ENCODE peak calls at places on chromosomes 12 and 14, in ten cellular contexts. One of them, this sample, is unnamed.

GRCh38 chr14:89435527-89436273 is 18.7 kb upstream of the FOXN3 start:
- DNase-seq in NCI-H187: no peak
- DNase-seq in neural progenitor cell: no peak
- DNase-seq in nephron progenitor cell: no peak
- DNase-seq in effector memory CD4-positive, alpha-beta T cell: no peak
- DNase-seq in left ventricle myocardium inferior: no peak
- DNase-seq in activated CD8-positive, alpha-beta memory T cell treated with anti-CD3 and anti-CD28 coated beads, Interleukin-2, amount 50 U/mL, for 4 hours: no peak
- DNase-seq in COR-L47: no peak
- DNase-seq in AG09309: no peak
- DNase-seq in ELR: no peak
- DNase-seq in this sample: no peak

GRCh38 chr12:64999157-64999425 is 122.0 kb downstream of the WIF1 start:
- DNase-seq in AG09309: no peak
- DNase-seq in nephron progenitor cell: no peak
- DNase-seq in effector memory CD4-positive, alpha-beta T cell: no peak
- DNase-seq in ELR: no peak
- DNase-seq in COR-L47: no peak
- DNase-seq in left ventricle myocardium inferior: no peak
- DNase-seq in activated CD8-positive, alpha-beta memory T cell treated with anti-CD3 and anti-CD28 coated beads, Interleukin-2, amount 50 U/mL, for 4 hours: no peak
- DNase-seq in NCI-H187: no peak
- DNase-seq in neural progenitor cell: no peak
- DNase-seq in this sample: no peak

GRCh38 chr12:124440841-124441381 is 126.5 kb downstream of the NCOR2 start:
- DNase-seq in COR-L47: no peak
- DNase-seq in activated CD8-positive, alpha-beta memory T cell treated with anti-CD3 and anti-CD28 coated beads, Interleukin-2, amount 50 U/mL, for 4 hours: no peak
- DNase-seq in left ventricle myocardium inferior: no peak
- DNase-seq in neural progenitor cell: peak
- DNase-seq in ELR: peak
- DNase-seq in AG09309: no peak
- DNase-seq in NCI-H187: no peak
- DNase-seq in effector memory CD4-positive, alpha-beta T cell: no peak
- DNase-seq in nephron progenitor cell: no peak
- DNase-seq in this sample: no peak

GRCh38 chr12:92431146-92431545 is 271.6 kb upstream of the PLEKHG7 start:
- DNase-seq in left ventricle myocardium inferior: no peak
- DNase-seq in NCI-H187: no peak
- DNase-seq in AG09309: no peak
- DNase-seq in nephron progenitor cell: no peak
- DNase-seq in ELR: no peak
- DNase-seq in COR-L47: no peak
- DNase-seq in activated CD8-positive, alpha-beta memory T cell treated with anti-CD3 and anti-CD28 coated beads, Interleukin-2, amount 50 U/mL, for 4 hours: peak
- DNase-seq in neural progenitor cell: peak
- DNase-seq in effector memory CD4-positive, alpha-beta T cell: no peak
- DNase-seq in this sample: no peak

GRCh38 chr12:67750528-67751183 is 102.1 kb downstream of the DYRK2 start:
- DNase-seq in effector memory CD4-positive, alpha-beta T cell: no peak
- DNase-seq in activated CD8-positive, alpha-beta memory T cell treated with anti-CD3 and anti-CD28 coated beads, Interleukin-2, amount 50 U/mL, for 4 hours: no peak
- DNase-seq in NCI-H187: no peak
- DNase-seq in left ventricle myocardium inferior: no peak
- DNase-seq in COR-L47: no peak
- DNase-seq in nephron progenitor cell: no peak
- DNase-seq in AG09309: no peak
- DNase-seq in ELR: peak
- DNase-seq in neural progenitor cell: no peak
- DNase-seq in this sample: no peak

GRCh38 chr14:100022772-100023451 is 42.3 kb upstream of the EVL start:
- DNase-seq in NCI-H187: peak
- DNase-seq in effector memory CD4-positive, alpha-beta T cell: no peak
- DNase-seq in nephron progenitor cell: peak
- DNase-seq in activated CD8-positive, alpha-beta memory T cell treated with anti-CD3 and anti-CD28 coated beads, Interleukin-2, amount 50 U/mL, for 4 hours: no peak
- DNase-seq in left ventricle myocardium inferior: peak
- DNase-seq in ELR: no peak
- DNase-seq in AG09309: peak
- DNase-seq in COR-L47: no peak
- DNase-seq in neural progenitor cell: no peak
- DNase-seq in this sample: no peak

GRCh38 chr12:59283012-59283411 is 312.8 kb upstream of the SLC16A7 start:
- DNase-seq in effector memory CD4-positive, alpha-beta T cell: no peak
- DNase-seq in NCI-H187: no peak
- DNase-seq in neural progenitor cell: peak
- DNase-seq in COR-L47: no peak
- DNase-seq in nephron progenitor cell: no peak
- DNase-seq in left ventricle myocardium inferior: no peak
- DNase-seq in activated CD8-positive, alpha-beta memory T cell treated with anti-CD3 and anti-CD28 coated beads, Interleukin-2, amount 50 U/mL, for 4 hours: no peak
- DNase-seq in AG09309: no peak
- DNase-seq in ELR: no peak
- DNase-seq in this sample: no peak

GRCh38 chr12:32895688-32896437 is 714 bp downstream of the PKP2 start:
- DNase-seq in ELR: no peak
- DNase-seq in effector memory CD4-positive, alpha-beta T cell: no peak
- DNase-seq in neural progenitor cell: peak
- DNase-seq in NCI-H187: no peak
- DNase-seq in nephron progenitor cell: peak
- DNase-seq in left ventricle myocardium inferior: peak
- DNase-seq in activated CD8-positive, alpha-beta memory T cell treated with anti-CD3 and anti-CD28 coated beads, Interleukin-2, amount 50 U/mL, for 4 hours: no peak
- DNase-seq in AG09309: no peak
- DNase-seq in COR-L47: peak
- DNase-seq in this sample: no peak

GRCh38 chr12:11228268-11228879 is 41.1 kb downstream of the PRB3 start:
- DNase-seq in effector memory CD4-positive, alpha-beta T cell: no peak
- DNase-seq in nephron progenitor cell: peak
- DNase-seq in AG09309: no peak
- DNase-seq in ELR: peak
- DNase-seq in COR-L47: no peak
- DNase-seq in activated CD8-positive, alpha-beta memory T cell treated with anti-CD3 and anti-CD28 coated beads, Interleukin-2, amount 50 U/mL, for 4 hours: no peak
- DNase-seq in neural progenitor cell: peak
- DNase-seq in NCI-H187: no peak
- DNase-seq in left ventricle myocardium inferior: no peak
- DNase-seq in this sample: peak

GRCh38 chr12:53251477-53252348 is 16.4 kb upstream of the ESPL1 start:
- DNase-seq in AG09309: no peak
- DNase-seq in neural progenitor cell: peak
- DNase-seq in nephron progenitor cell: peak
- DNase-seq in left ventricle myocardium inferior: peak
- DNase-seq in activated CD8-positive, alpha-beta memory T cell treated with anti-CD3 and anti-CD28 coated beads, Interleukin-2, amount 50 U/mL, for 4 hours: peak
- DNase-seq in effector memory CD4-positive, alpha-beta T cell: peak
- DNase-seq in NCI-H187: peak
- DNase-seq in COR-L47: peak
- DNase-seq in ELR: peak
- DNase-seq in this sample: peak

GRCh38 chr12:16526693-16527092 is 79.3 kb downstream of the LMO3 start:
- DNase-seq in NCI-H187: no peak
- DNase-seq in nephron progenitor cell: no peak
- DNase-seq in AG09309: no peak
- DNase-seq in ELR: no peak
- DNase-seq in left ventricle myocardium inferior: no peak
- DNase-seq in effector memory CD4-positive, alpha-beta T cell: no peak
- DNase-seq in neural progenitor cell: no peak
- DNase-seq in activated CD8-positive, alpha-beta memory T cell treated with anti-CD3 and anti-CD28 coated beads, Interleukin-2, amount 50 U/mL, for 4 hours: no peak
- DNase-seq in COR-L47: no peak
- DNase-seq in this sample: no peak

GRCh38 chr14:65926504-65926903 is 514.0 kb downstream of the FUT8 start:
- DNase-seq in NCI-H187: no peak
- DNase-seq in effector memory CD4-positive, alpha-beta T cell: no peak
- DNase-seq in AG09309: no peak
- DNase-seq in ELR: no peak
- DNase-seq in COR-L47: no peak
- DNase-seq in activated CD8-positive, alpha-beta memory T cell treated with anti-CD3 and anti-CD28 coated beads, Interleukin-2, amount 50 U/mL, for 4 hours: no peak
- DNase-seq in neural progenitor cell: no peak
- DNase-seq in nephron progenitor cell: no peak
- DNase-seq in left ventricle myocardium inferior: no peak
- DNase-seq in this sample: no peak

GRCh38 chr14:63663428-63664142 is 21.9 kb upstream of the WDR89 start:
- DNase-seq in left ventricle myocardium inferior: no peak
- DNase-seq in NCI-H187: no peak
- DNase-seq in activated CD8-positive, alpha-beta memory T cell treated with anti-CD3 and anti-CD28 coated beads, Interleukin-2, amount 50 U/mL, for 4 hours: no peak
- DNase-seq in neural progenitor cell: no peak
- DNase-seq in ELR: peak
- DNase-seq in COR-L47: no peak
- DNase-seq in nephron progenitor cell: no peak
- DNase-seq in effector memory CD4-positive, alpha-beta T cell: no peak
- DNase-seq in AG09309: no peak
- DNase-seq in this sample: no peak

GRCh38 chr12:79140711-79141110 is 276.1 kb downstream of the SYT1 start:
- DNase-seq in ELR: no peak
- DNase-seq in activated CD8-positive, alpha-beta memory T cell treated with anti-CD3 and anti-CD28 coated beads, Interleukin-2, amount 50 U/mL, for 4 hours: no peak
- DNase-seq in COR-L47: no peak
- DNase-seq in effector memory CD4-positive, alpha-beta T cell: no peak
- DNase-seq in AG09309: no peak
- DNase-seq in NCI-H187: no peak
- DNase-seq in neural progenitor cell: no peak
- DNase-seq in left ventricle myocardium inferior: no peak
- DNase-seq in nephron progenitor cell: no peak
- DNase-seq in this sample: no peak

GRCh38 chr12:1595690-1596347 is 1.4 kb upstream of the FBXL14 start:
- DNase-seq in NCI-H187: no peak
- DNase-seq in AG09309: no peak
- DNase-seq in neural progenitor cell: no peak
- DNase-seq in COR-L47: no peak
- DNase-seq in effector memory CD4-positive, alpha-beta T cell: no peak
- DNase-seq in nephron progenitor cell: no peak
- DNase-seq in activated CD8-positive, alpha-beta memory T cell treated with anti-CD3 and anti-CD28 coated beads, Interleukin-2, amount 50 U/mL, for 4 hours: no peak
- DNase-seq in left ventricle myocardium inferior: no peak
- DNase-seq in ELR: peak
- DNase-seq in this sample: no peak

GRCh38 chr12:9388379-9388778 is 180.2 kb upstream of the PZP start:
- DNase-seq in AG09309: no peak
- DNase-seq in nephron progenitor cell: no peak
- DNase-seq in left ventricle myocardium inferior: no peak
- DNase-seq in NCI-H187: no peak
- DNase-seq in effector memory CD4-positive, alpha-beta T cell: no peak
- DNase-seq in ELR: no peak
- DNase-seq in neural progenitor cell: no peak
- DNase-seq in COR-L47: no peak
- DNase-seq in activated CD8-positive, alpha-beta memory T cell treated with anti-CD3 and anti-CD28 coated beads, Interleukin-2, amount 50 U/mL, for 4 hours: no peak
- DNase-seq in this sample: no peak

GRCh38 chr14:84312551-84312950 is 1217.4 kb upstream of the FLRT2 start:
- DNase-seq in neural progenitor cell: no peak
- DNase-seq in NCI-H187: no peak
- DNase-seq in ELR: no peak
- DNase-seq in COR-L47: no peak
- DNase-seq in left ventricle myocardium inferior: no peak
- DNase-seq in effector memory CD4-positive, alpha-beta T cell: no peak
- DNase-seq in AG09309: no peak
- DNase-seq in nephron progenitor cell: no peak
- DNase-seq in activated CD8-positive, alpha-beta memory T cell treated with anti-CD3 and anti-CD28 coated beads, Interleukin-2, amount 50 U/mL, for 4 hours: no peak
- DNase-seq in this sample: no peak

GRCh38 chr14:21016791-21017190 is 8.1 kb downstream of the NDRG2 start:
- DNase-seq in activated CD8-positive, alpha-beta memory T cell treated with anti-CD3 and anti-CD28 coated beads, Interleukin-2, amount 50 U/mL, for 4 hours: no peak
- DNase-seq in left ventricle myocardium inferior: no peak
- DNase-seq in ELR: no peak
- DNase-seq in nephron progenitor cell: no peak
- DNase-seq in COR-L47: no peak
- DNase-seq in NCI-H187: no peak
- DNase-seq in neural progenitor cell: no peak
- DNase-seq in AG09309: no peak
- DNase-seq in effector memory CD4-positive, alpha-beta T cell: no peak
- DNase-seq in this sample: no peak

GRCh38 chr14:70754989-70755388 is 54.3 kb downstream of the MAP3K9 start:
- DNase-seq in ELR: peak
- DNase-seq in left ventricle myocardium inferior: no peak
- DNase-seq in COR-L47: no peak
- DNase-seq in effector memory CD4-positive, alpha-beta T cell: no peak
- DNase-seq in activated CD8-positive, alpha-beta memory T cell treated with anti-CD3 and anti-CD28 coated beads, Interleukin-2, amount 50 U/mL, for 4 hours: no peak
- DNase-seq in neural progenitor cell: no peak
- DNase-seq in nephron progenitor cell: no peak
- DNase-seq in AG09309: no peak
- DNase-seq in NCI-H187: no peak
- DNase-seq in this sample: no peak

GRCh38 chr12:69519871-69520270 is 49.7 kb downstream of the FRS2 start:
- DNase-seq in ELR: peak
- DNase-seq in effector memory CD4-positive, alpha-beta T cell: no peak
- DNase-seq in activated CD8-positive, alpha-beta memory T cell treated with anti-CD3 and anti-CD28 coated beads, Interleukin-2, amount 50 U/mL, for 4 hours: no peak
- DNase-seq in COR-L47: no peak
- DNase-seq in nephron progenitor cell: no peak
- DNase-seq in NCI-H187: no peak
- DNase-seq in neural progenitor cell: no peak
- DNase-seq in AG09309: no peak
- DNase-seq in left ventricle myocardium inferior: no peak
- DNase-seq in this sample: no peak

GRCh38 chr14:101964297-101965144 is at the start of gene DYNC1H1:
- DNase-seq in ELR: peak
- DNase-seq in NCI-H187: peak
- DNase-seq in effector memory CD4-positive, alpha-beta T cell: peak
- DNase-seq in neural progenitor cell: peak
- DNase-seq in nephron progenitor cell: peak
- DNase-seq in activated CD8-positive, alpha-beta memory T cell treated with anti-CD3 and anti-CD28 coated beads, Interleukin-2, amount 50 U/mL, for 4 hours: peak
- DNase-seq in COR-L47: peak
- DNase-seq in AG09309: peak
- DNase-seq in left ventricle myocardium inferior: peak
- DNase-seq in this sample: peak

GRCh38 chr12:76156314-76156713 is 71.8 kb upstream of the NAP1L1 start:
- DNase-seq in activated CD8-positive, alpha-beta memory T cell treated with anti-CD3 and anti-CD28 coated beads, Interleukin-2, amount 50 U/mL, for 4 hours: no peak
- DNase-seq in left ventricle myocardium inferior: no peak
- DNase-seq in ELR: no peak
- DNase-seq in NCI-H187: no peak
- DNase-seq in effector memory CD4-positive, alpha-beta T cell: no peak
- DNase-seq in COR-L47: no peak
- DNase-seq in AG09309: no peak
- DNase-seq in neural progenitor cell: no peak
- DNase-seq in nephron progenitor cell: no peak
- DNase-seq in this sample: no peak

GRCh38 chr14:60736494-60736893 is 1.9 kb downstream of the MNAT1 start:
- DNase-seq in effector memory CD4-positive, alpha-beta T cell: no peak
- DNase-seq in ELR: peak
- DNase-seq in activated CD8-positive, alpha-beta memory T cell treated with anti-CD3 and anti-CD28 coated beads, Interleukin-2, amount 50 U/mL, for 4 hours: no peak
- DNase-seq in NCI-H187: no peak
- DNase-seq in AG09309: peak
- DNase-seq in left ventricle myocardium inferior: no peak
- DNase-seq in neural progenitor cell: peak
- DNase-seq in nephron progenitor cell: no peak
- DNase-seq in COR-L47: no peak
- DNase-seq in this sample: no peak

GRCh38 chr14:72594099-72594901 is 299.6 kb downstream of the DPF3 start:
- DNase-seq in effector memory CD4-positive, alpha-beta T cell: no peak
- DNase-seq in left ventricle myocardium inferior: no peak
- DNase-seq in COR-L47: no peak
- DNase-seq in activated CD8-positive, alpha-beta memory T cell treated with anti-CD3 and anti-CD28 coated beads, Interleukin-2, amount 50 U/mL, for 4 hours: no peak
- DNase-seq in NCI-H187: no peak
- DNase-seq in nephron progenitor cell: no peak
- DNase-seq in ELR: no peak
- DNase-seq in neural progenitor cell: no peak
- DNase-seq in AG09309: no peak
- DNase-seq in this sample: no peak

GRCh38 chr12:55847603-55848329 is 5.0 kb upstream of the MMP19 start:
- DNase-seq in AG09309: peak
- DNase-seq in activated CD8-positive, alpha-beta memory T cell treated with anti-CD3 and anti-CD28 coated beads, Interleukin-2, amount 50 U/mL, for 4 hours: no peak
- DNase-seq in nephron progenitor cell: peak
- DNase-seq in left ventricle myocardium inferior: peak
- DNase-seq in NCI-H187: no peak
- DNase-seq in COR-L47: no peak
- DNase-seq in neural progenitor cell: no peak
- DNase-seq in effector memory CD4-positive, alpha-beta T cell: no peak
- DNase-seq in ELR: peak
- DNase-seq in this sample: no peak

GRCh38 chr12:56629459-56630179 is 507 bp downstream of the BAZ2A start:
- DNase-seq in ELR: peak
- DNase-seq in COR-L47: no peak
- DNase-seq in left ventricle myocardium inferior: peak
- DNase-seq in neural progenitor cell: peak
- DNase-seq in NCI-H187: no peak
- DNase-seq in AG09309: no peak
- DNase-seq in nephron progenitor cell: peak
- DNase-seq in effector memory CD4-positive, alpha-beta T cell: peak
- DNase-seq in activated CD8-positive, alpha-beta memory T cell treated with anti-CD3 and anti-CD28 coated beads, Interleukin-2, amount 50 U/mL, for 4 hours: peak
- DNase-seq in this sample: no peak

GRCh38 chr12:9072481-9073038 is 43.2 kb downstream of the A2M start:
- DNase-seq in COR-L47: no peak
- DNase-seq in effector memory CD4-positive, alpha-beta T cell: no peak
- DNase-seq in left ventricle myocardium inferior: no peak
- DNase-seq in neural progenitor cell: no peak
- DNase-seq in NCI-H187: no peak
- DNase-seq in AG09309: no peak
- DNase-seq in activated CD8-positive, alpha-beta memory T cell treated with anti-CD3 and anti-CD28 coated beads, Interleukin-2, amount 50 U/mL, for 4 hours: no peak
- DNase-seq in nephron progenitor cell: no peak
- DNase-seq in ELR: no peak
- DNase-seq in this sample: no peak

GRCh38 chr12:50142993-50143392 is 24.2 kb downstream of the CERS5 start:
- DNase-seq in effector memory CD4-positive, alpha-beta T cell: no peak
- DNase-seq in COR-L47: no peak
- DNase-seq in activated CD8-positive, alpha-beta memory T cell treated with anti-CD3 and anti-CD28 coated beads, Interleukin-2, amount 50 U/mL, for 4 hours: no peak
- DNase-seq in AG09309: no peak
- DNase-seq in nephron progenitor cell: no peak
- DNase-seq in NCI-H187: no peak
- DNase-seq in neural progenitor cell: no peak
- DNase-seq in ELR: no peak
- DNase-seq in left ventricle myocardium inferior: no peak
- DNase-seq in this sample: no peak